ENCODE peak calls at places on chromosomes 3 and 15, in ten cellular contexts. J, S, F, O, Y, U, E, C, L and Z are unnamed samples.

GRCh38 chr3:158794936-158795518 is 6.8 kb upstream of the MFSD1 start:
- DNase-seq in F (no peak), E (no peak), L (no peak), U (no peak), C (no peak), S (peak; percentile 77), O (no peak), J (no peak), Y (no peak), Z (no peak)

GRCh38 chr3:107212709-107213664 is 164.3 kb upstream of the CCDC54 start:
- DNase-seq in E (no peak), S (no peak), J (no peak), C (no peak), L (no peak), U (no peak), Y (no peak), O (no peak), F (no peak), Z (peak; percentile 48)

GRCh38 chr15:45402955-45403892 is 24.9 kb upstream of the GATM start:
- DNase-seq in O (no peak), C (peak; percentile 37), J (no peak), F (peak; percentile 33), S (peak; percentile 74), E (peak; percentile 40), Y (no peak), L (peak; percentile 25), U (peak; percentile 30), Z (no peak)

GRCh38 chr15:33735637-33736247 is 232.6 kb upstream of the CHRM5 start:
- DNase-seq in O (no peak), Y (no peak), U (peak; percentile 48), J (no peak), L (no peak), C (no peak), S (peak; percentile 60), E (peak; percentile 51), F (no peak), Z (peak; percentile 13)

GRCh38 chr3:79632842-79633241 is 135.0 kb downstream of the ROBO1 start:
- DNase-seq in S (no peak), E (no peak), C (no peak), F (no peak), O (no peak), L (no peak), U (no peak), Y (no peak), J (no peak), Z (no peak)

GRCh38 chr15:82850242-82850591 is 40.8 kb downstream of the WHAMM start:
- DNase-seq in J (no peak), U (peak; percentile 76), L (no peak), C (no peak), S (peak; percentile 34), O (no peak), F (no peak), Y (no peak), E (peak; percentile 61), Z (no peak)

GRCh38 chr15:45794768-45795486 is 160.1 kb downstream of the SQOR start:
- DNase-seq in S (no peak), Y (no peak), C (no peak), U (no peak), E (no peak), F (no peak), L (no peak), O (no peak), J (no peak), Z (no peak)

GRCh38 chr3:126540342-126540849 is 16.4 kb downstream of the CHST13 start:
- DNase-seq in F (peak; percentile 47), S (peak; percentile 92), O (peak; percentile 80), U (peak; percentile 1), Y (peak; percentile 26), C (no peak), L (no peak), J (no peak), E (peak; percentile 87), Z (peak; percentile 82)

GRCh38 chr15:31345606-31346366 is 19.2 kb downstream of the KLF13 start:
- DNase-seq in U (no peak), O (no peak), Y (no peak), L (peak; percentile 14), F (no peak), J (no peak), C (no peak), S (no peak), E (no peak), Z (no peak)

GRCh38 chr15:31347067-31347975 is 20.7 kb downstream of the KLF13 start:
- DNase-seq in F (no peak), Y (no peak), L (no peak), O (no peak), E (no peak), C (no peak), J (no peak), S (no peak), U (no peak), Z (no peak)

GRCh38 chr15:31347981-31348803 is 21.6 kb downstream of the KLF13 start:
- DNase-seq in E (no peak), F (no peak), J (no peak), C (no peak), U (no peak), L (peak; percentile 13), S (no peak), O (no peak), Y (no peak), Z (no peak)

GRCh38 chr15:31344824-31345605 is 18.4 kb downstream of the KLF13 start:
- DNase-seq in E (no peak), C (peak; percentile 61), F (peak; percentile 50), U (no peak), J (no peak), O (no peak), S (no peak), Y (no peak), L (peak; percentile 72), Z (no peak)

GRCh38 chr15:31346367-31347066 is 19.9 kb downstream of the KLF13 start:
- DNase-seq in U (no peak), F (no peak), C (no peak), E (no peak), L (no peak), J (no peak), S (no peak), O (no peak), Y (no peak), Z (no peak)
- H3K4me3 ChIP-seq in U (no peak overlapping the region), F (peak overlapping the region; percentile 44), C (no peak overlapping the region), E (no peak overlapping the region), L (peak overlapping the region; percentile 49), J (no peak overlapping the region), S (no peak overlapping the region), O (no peak overlapping the region), Y (no peak overlapping the region), Z (no peak overlapping the region)

DNA sequence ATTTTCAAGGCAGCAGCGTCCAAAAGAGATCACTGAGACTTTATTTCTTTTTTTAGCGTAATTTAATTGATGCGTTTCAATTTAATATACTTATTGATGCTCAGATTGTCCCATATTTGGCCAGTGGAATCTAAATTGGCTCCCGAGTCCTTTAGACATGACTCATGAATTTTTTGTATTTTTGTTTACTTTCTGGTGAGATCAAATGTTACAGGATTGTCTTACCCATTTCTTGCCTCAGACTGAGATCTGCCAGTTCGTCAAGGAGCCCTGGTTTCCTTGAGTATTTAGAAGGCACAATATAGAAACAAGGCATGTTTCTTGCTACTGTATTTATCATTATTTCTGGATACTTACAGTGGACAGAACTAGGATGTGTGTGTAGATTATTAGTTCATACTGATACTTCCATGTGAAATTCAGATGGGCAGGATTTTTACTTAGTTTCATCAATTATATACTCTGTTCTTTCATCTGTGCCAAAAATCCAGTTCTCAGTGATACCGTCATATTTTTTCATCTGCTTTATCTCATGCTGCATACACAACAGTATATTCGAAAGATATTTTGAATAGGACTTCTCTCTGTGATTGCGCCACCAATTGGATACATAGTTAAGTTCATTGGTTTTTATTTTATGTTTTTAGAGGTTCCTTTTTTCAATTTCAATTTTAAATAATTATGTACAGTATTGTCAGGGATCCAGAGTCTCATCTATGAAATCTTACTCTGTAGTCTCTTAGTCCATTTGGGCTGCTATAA is 436.9 kb upstream of the C2CD4B start:
- DNase-seq in C (no peak), U (no peak), J (no peak), F (no peak), O (no peak), L (no peak), S (peak; percentile 42), Y (no peak), E (no peak), Z (no peak)
- TF ChIP-seq CTCF in C (no peak), U (no peak), J (no peak), F (no peak), O (no peak), L (no peak), S (no peak), Y (no peak), E (no peak), Z (no peak)

GRCh38 chr15:40088929-40089755 is 19.5 kb downstream of the BMF start:
- DNase-seq in Y (no peak), S (no peak), J (no peak), C (no peak), F (no peak), U (peak; percentile 73), E (no peak), O (no peak), L (no peak), Z (no peak)

GRCh38 chr15:40085225-40085624 is 23.5 kb downstream of the BMF start:
- DNase-seq in S (no peak), Y (no peak), F (no peak), J (no peak), O (no peak), E (no peak), C (no peak), U (no peak), L (no peak), Z (no peak)

GRCh38 chr15:40087095-40087805 is 21.4 kb downstream of the BMF start:
- DNase-seq in S (no peak), Y (no peak), L (no peak), F (no peak), U (peak; percentile 54), E (no peak), C (no peak), O (no peak), J (no peak), Z (no peak)

GRCh38 chr15:40090774-40091455 is 17.8 kb downstream of the BMF start:
- DNase-seq in S (no peak), J (no peak), L (no peak), C (no peak), O (no peak), F (no peak), U (no peak), E (no peak), Y (no peak), Z (no peak)

DNA sequence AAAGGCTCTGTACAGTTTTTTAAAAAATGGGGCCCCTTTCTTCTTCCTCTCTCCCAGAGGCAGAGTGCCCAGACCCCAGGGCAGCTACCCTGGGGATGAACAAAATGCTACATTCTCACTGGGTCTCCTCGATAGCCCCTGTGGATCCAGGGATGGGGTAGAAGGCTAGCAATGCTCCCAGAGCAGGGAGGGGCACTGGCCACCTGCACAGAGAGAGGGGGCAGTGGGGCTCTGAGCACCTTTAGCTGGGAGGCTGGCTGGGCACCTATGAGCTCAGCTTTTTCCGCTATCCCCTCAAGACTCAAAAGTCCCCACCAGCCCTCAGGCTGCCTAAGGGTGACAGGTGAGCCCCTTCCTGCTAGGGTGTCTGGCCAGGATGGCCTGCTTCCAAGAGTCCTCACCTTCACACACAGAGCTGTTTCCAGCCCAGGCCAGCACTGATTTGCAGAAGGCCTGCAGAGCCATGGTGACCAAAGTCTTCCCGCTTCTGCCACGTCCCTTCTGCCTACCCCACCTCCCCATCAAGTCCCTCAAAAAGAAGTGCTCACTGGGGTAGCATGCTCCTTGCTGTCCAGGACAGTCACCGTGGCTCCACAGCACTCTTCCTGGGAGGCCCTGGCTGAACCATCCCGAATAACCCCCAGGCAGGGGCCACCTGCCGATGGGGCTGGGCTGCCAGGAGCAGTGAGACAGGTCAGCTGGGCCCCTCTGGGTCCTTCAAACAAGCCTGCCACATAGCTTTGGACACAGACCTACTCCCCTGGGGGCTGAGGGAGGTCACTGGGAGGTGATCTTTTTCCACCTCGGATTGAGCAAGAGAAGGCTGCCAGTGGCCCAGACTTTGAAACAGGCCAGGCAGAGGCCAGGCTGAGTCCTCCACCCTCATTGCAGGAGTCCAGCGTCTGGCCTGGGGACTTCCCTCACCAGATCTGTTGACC is 20.4 kb downstream of the BMF start:
- DNase-seq in C (peak; percentile 57), S (peak; percentile 19), Y (no peak), E (peak; percentile 52), J (peak; percentile 43), F (peak; percentile 69), U (no peak), O (no peak), L (peak; percentile 53), Z (no peak)
- H3K4me3 ChIP-seq in C (no peak overlapping the region), S (no peak overlapping the region), Y (no peak overlapping the region), E (no peak overlapping the region), J (no peak overlapping the region), F (no peak overlapping the region), U (no peak overlapping the region), O (no peak overlapping the region), L (no peak overlapping the region), Z (no peak overlapping the region)

GRCh38 chr15:80403712-80404056 is 498 bp upstream of the ARNT2 start:
- DNase-seq in F (no peak), U (peak; percentile 58), E (no peak), J (no peak), L (peak; percentile 22), Y (no peak), O (no peak), S (no peak), C (peak; percentile 14), Z (no peak)

GRCh38 chr15:80405554-80405850 is 1.3 kb downstream of the ARNT2 start:
- DNase-seq in Y (no peak), E (no peak), L (no peak), F (no peak), O (no peak), U (no peak), C (no peak), S (no peak), J (no peak), Z (no peak)

GRCh38 chr15:80404719-80405553 is 754 bp downstream of the ARNT2 start:
- DNase-seq in J (no peak), O (no peak), C (peak; percentile 30), E (no peak), F (peak; percentile 16), S (no peak), L (no peak), U (peak; percentile 54), Y (no peak), Z (no peak)

GRCh38 chr15:80405970-80406369 is 1.8 kb downstream of the ARNT2 start:
- DNase-seq in J (no peak), S (no peak), O (no peak), C (no peak), U (no peak), Y (no peak), L (no peak), E (no peak), F (no peak), Z (no peak)

DNA sequence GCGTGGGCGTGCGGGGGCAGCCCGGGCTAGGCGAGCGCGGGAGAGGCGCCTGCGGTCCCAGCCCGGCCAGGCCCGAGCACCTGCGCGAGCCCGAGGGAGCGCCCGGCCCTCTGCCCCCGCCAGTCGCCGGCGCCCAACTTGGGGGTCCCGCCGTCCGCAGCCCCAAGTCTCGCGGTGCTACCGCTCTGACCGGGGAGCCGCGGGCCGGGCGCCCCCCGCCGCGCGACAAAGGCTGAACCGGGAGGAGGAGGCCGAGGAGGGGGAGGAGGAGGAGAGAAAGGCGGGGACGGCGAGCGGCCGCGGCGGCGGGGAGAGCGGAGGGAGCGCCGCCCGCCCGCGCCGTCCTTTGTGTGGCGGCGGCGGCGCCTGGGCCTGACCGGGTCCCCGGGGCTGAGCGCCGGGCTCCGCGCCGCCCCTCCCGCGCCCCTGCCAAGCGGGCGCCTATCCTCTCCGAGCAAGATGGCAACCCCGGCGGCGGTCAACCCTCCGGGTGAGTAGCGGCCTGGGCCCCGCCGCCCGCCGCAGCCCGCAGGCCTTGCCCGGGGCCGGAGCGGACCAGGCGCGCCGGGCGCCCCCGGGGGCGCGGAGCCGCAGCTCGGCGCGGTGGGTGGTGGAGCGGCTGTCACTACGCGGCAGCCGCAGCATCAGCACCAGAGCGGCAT is at the start of gene ARNT2:
- DNase-seq in U (peak; percentile 71), E (no peak), S (no peak), Y (no peak), C (peak; percentile 30), L (peak; percentile 24), O (no peak), J (no peak), F (peak; percentile 18), Z (no peak)
- TF ChIP-seq CTCF in U (no peak), E (no peak), S (no peak), Y (no peak), C (no peak), L (no peak), O (no peak), J (no peak), F (no peak), Z (no peak)